ENCODE peak calls at places on chromosomes 3 and 15, in eight cellular contexts. B, J, O, F, N, P, R and S are unnamed samples.

GRCh38 chr15:91473894-91474293 is 373.8 kb downstream of the SV2B start:
- DNase-seq in B (no peak), J (no peak), O (no peak), F (no peak), N (no peak), P (no peak), R (peak), S (no peak)

GRCh38 chr3:99966657-99967420 is 147.5 kb downstream of the FILIP1L start:
- DNase-seq in B (no peak), J (no peak), O (no peak), F (no peak), N (peak), P (no peak), R (no peak), S (no peak)

GRCh38 chr3:57110797-57111196 is 50.3 kb downstream of the SPATA12 start:
- DNase-seq in B (no peak), J (no peak), O (no peak), F (peak), N (no peak), P (no peak), R (no peak), S (no peak)

GRCh38 chr3:196772102-196772501 is 32.4 kb downstream of the PAK2 start:
- DNase-seq in B (no peak), J (no peak), O (no peak), F (peak), N (no peak), P (no peak), R (no peak), S (no peak)

GRCh38 chr3:13598926-13599886 is 50.3 kb downstream of the FBLN2 start:
- DNase-seq in B (no peak), J (peak), O (peak), F (no peak), N (no peak), P (no peak), R (no peak), S (no peak)

GRCh38 chr3:55309336-55309735 is 177.8 kb downstream of the WNT5A start:
- DNase-seq in B (no peak), J (no peak), O (no peak), F (no peak), N (no peak), P (no peak), R (no peak), S (no peak)

GRCh38 chr15:101013769-101014223 is 94.6 kb downstream of the LRRK1 start:
- DNase-seq in B (peak), J (peak), O (no peak), F (peak), N (no peak), P (no peak), R (no peak), S (no peak)

GRCh38 chr3:88149146-88149515 is 628 bp upstream of the C3orf38 start:
- DNase-seq in B (no peak), J (peak), O (no peak), F (peak), N (no peak), P (no peak), R (no peak), S (no peak)

GRCh38 chr15:27627623-27628022 is 471.5 kb downstream of the OCA2 start:
- DNase-seq in B (no peak), J (no peak), O (no peak), F (no peak), N (no peak), P (no peak), R (no peak), S (no peak)

GRCh38 chr3:128131897-128132646 is 8.5 kb upstream of the RUVBL1 start:
- DNase-seq in B (no peak), J (no peak), O (no peak), F (no peak), N (no peak), P (no peak), R (no peak), S (no peak)

GRCh38 chr3:123713211-123713610 is 128.4 kb upstream of the HACD2 start:
- DNase-seq in B (no peak), J (no peak), O (peak), F (no peak), N (no peak), P (no peak), R (no peak), S (no peak)

GRCh38 chr3:132445812-132446211 is 28.5 kb downstream of the DNAJC13 start:
- DNase-seq in B (no peak), J (no peak), O (no peak), F (no peak), N (no peak), P (no peak), R (no peak), S (no peak)

DNA sequence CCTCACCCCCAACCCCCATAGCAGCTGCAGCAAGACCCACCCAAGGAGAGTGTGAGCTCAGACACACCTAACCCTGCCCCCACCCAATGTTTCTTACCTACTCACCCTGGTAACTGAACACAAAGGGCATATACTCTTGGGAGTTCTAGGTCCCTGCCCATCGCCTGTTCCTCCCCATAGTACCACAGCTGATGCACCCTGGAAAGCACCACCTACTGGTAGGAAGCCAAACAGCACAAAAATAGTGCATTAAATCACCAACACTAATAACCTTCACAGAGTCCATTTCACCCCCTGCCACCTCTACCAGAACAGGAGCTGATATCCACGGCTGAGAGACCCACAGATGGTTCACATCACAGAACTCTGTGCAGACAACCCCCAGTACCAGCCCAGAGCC is 245.2 kb downstream of the EFHB start:
- DNase-seq in B (no peak), J (no peak), O (no peak), F (no peak), N (no peak), P (no peak), R (no peak), S (no peak)
- TF ChIP-seq CTCF in B (no peak), J (no peak), O (no peak), F (peak), N (no peak), P (no peak), R (no peak), S (no peak)

DNA sequence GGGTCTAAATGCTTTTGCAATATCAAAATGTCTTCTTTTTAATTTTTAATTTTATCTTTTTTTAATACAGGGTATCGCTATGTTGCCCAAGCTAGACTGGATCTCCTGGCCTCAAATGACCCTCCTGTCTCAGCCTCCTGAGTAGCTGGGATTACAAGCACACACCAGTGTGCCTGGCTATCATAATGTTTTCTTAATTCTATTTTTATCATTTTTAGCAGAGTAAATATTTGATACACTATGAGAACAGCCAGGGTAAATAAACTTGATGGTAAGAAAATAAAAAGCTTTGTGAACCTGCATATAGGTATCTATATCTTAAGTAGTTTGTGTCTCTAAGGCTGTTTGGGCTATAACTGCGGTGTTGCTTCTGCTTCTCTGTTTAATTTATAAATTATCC is 60.4 kb downstream of the IL12A start:
- DNase-seq in B (no peak), J (no peak), O (no peak), F (no peak), N (no peak), P (no peak), R (no peak), S (no peak)
- H3K4me3 ChIP-seq in B (no peak), J (no peak), O (no peak), F (no peak), N (no peak), P (no peak), R (no peak), S (no peak)

GRCh38 chr3:36871379-36872126 is 73.3 kb downstream of the TRANK1 start:
- DNase-seq in B (no peak), J (no peak), O (no peak), F (no peak), N (no peak), P (no peak), R (no peak), S (no peak)
- TF ChIP-seq CTCF in B (no peak), J (no peak), O (no peak), F (no peak), N (no peak), P (no peak), R (peak), S (no peak)

DNA sequence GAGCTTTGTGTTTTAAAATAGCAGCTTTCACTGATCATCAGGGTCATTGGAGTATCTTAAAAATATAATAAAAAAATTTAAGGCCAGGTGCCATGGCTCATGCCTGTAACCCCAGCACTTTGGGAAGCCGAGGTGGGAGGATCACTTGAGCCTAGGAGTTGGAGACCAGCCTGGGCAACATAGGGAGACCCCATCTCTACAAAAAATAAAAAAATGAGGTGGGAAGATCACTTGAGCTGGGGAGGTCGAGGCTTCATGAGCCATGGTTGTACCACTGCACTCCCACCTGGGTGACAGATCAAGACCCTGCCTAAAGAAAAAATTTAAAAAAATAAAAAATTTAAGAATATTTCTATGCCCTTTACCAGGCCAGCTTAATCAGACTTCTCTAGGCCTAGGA is 1.5 kb downstream of the HMCES start:
- DNase-seq in B (no peak), J (no peak), O (no peak), F (no peak), N (no peak), P (no peak), R (no peak), S (no peak)
- H3K4me3 ChIP-seq in B (peak), J (no peak), O (peak), F (peak), N (peak), P (peak), R (no peak), S (peak)

DNA sequence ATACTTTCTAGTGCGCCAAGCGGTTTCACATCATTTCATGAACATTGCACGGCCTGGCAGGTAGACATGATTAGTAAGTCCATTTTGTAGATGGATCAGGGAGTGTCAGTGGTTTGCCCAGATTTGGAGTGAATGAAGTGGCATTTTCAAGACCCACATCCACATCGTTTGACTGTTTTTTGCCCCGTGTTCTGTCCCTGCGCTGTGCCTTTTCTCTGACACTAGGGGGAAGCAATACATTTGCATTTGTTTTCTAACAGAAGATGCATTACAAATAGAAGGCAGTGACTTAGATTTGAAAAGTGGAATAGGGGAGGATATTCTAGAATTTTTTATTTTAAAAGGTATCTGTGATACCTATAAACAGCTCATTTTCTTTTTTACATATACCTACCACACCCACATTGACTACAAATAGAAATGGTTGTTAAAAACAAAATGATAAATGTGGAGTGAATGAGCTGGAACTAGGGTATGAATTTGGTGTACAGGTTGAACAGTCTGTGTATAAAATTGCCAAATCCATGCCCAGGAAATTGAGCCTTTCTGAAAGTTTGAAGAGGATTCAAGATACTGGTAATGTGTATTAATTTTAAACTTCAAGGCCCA is 98.0 kb downstream of the USP13 start:
- DNase-seq in B (no peak), J (no peak), O (no peak), F (peak), N (no peak), P (no peak), R (no peak), S (no peak)
- TF ChIP-seq CTCF in B (peak), J (peak), O (peak), F (peak), N (no peak), P (no peak), R (peak), S (no peak)

DNA sequence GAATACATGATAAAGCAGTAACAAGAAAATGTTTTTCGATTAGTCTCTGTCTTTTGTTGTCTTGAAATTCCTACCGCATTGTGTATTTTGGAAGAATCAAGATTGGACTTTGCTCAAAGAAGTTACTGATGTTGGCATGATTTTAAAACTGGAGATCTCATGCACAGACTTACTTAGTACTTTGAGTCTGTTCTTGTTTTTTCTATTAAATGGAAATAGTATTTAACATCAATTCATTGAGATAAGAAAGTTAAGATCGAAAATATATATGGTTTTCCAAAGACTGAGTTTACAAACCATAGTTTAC is 2.6 kb downstream of the ABHD10 start:
- DNase-seq in B (no peak), J (no peak), O (no peak), F (no peak), N (no peak), P (no peak), R (no peak), S (no peak)
- H3K4me3 ChIP-seq in B (no peak), J (no peak), O (no peak), F (no peak), N (no peak), P (no peak), R (no peak), S (no peak)

DNA sequence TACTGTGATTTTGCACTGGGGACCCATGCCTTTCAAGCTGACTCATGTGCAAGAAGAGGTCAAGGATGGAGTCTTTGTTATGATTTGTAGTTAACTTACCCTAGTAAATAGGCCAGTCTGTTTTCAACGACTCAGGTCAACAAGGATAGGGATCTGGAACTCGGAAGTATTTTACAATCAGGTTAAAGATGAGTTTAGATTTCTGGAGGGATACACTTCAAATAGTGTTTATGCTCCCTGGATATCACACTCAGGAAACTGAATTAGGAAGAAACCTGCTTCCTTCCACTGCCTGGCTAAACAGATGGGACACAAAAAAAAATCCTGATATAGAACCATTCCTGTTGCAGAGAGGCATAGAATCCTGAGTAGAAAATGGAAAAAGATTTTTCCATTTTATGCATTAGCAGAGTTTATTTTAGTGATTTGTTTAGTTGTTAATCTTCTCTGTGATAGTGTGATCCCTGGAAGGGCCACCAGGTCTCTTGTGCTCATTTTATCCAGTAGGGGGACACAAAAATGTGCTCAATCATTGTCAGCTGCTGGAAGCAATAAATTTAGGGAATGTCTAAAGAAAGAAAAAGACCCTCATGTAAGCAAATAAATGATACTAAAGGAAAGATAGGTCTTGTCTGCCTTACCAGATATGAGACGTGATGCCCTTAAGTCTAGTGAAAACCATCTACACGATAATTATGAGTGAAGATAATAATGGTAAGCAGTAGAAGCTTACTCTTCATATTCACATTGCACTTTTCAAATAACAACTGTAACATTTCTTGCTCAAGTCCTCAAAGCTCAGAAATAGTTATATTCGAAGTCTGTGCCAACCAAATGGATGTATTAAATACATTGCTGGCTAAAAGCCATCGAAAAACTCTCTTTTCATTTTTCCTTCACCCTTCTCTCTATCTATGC is 452.1 kb upstream of the KCNMB2 start:
- DNase-seq in B (no peak), J (no peak), O (no peak), F (no peak), N (no peak), P (no peak), R (no peak), S (no peak)
- TF ChIP-seq CTCF in B (peak), J (peak), O (peak), F (peak), N (peak), P (peak), R (peak), S (peak)

GRCh38 chr3:53243785-53244184 is 12.0 kb downstream of the TKT start:
- DNase-seq in B (no peak), J (no peak), O (no peak), F (no peak), N (no peak), P (no peak), R (no peak), S (no peak)
- H3K4me3 ChIP-seq in B (no peak), J (no peak), O (no peak), F (no peak), N (no peak), P (no peak), R (no peak), S (no peak)

DNA sequence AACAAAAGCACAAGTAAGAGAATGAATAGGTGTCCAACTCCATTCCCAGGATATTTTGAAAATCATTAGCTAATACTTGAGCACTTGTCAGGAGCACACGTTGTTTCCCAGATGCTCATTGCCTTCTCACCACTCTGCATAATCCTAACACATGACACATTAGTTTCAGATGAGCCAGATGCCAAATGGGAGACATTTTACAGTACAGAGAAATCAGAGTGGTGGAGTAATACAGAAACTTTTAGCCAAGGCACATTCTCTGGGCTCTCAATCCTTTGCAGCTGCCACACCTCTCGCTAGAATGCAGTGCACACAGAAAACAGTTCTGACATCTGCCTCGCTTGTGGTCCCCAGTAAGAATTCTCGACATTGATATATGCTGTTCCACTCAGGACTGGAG is 76.6 kb downstream of the P3H2 start:
- DNase-seq in B (no peak), J (no peak), O (no peak), F (no peak), N (no peak), P (no peak), R (peak), S (no peak)
- TF ChIP-seq CTCF in B (no peak), J (no peak), O (no peak), F (no peak), N (no peak), P (no peak), R (no peak), S (no peak)